ENCODE peak calls at places on chromosomes 13 and 19, in six cellular contexts. F is activated naive CD8-positive, alpha-beta T cell treated with anti-CD3 and anti-CD28 coated beads, Interleukin-2, amount 10 ng/mL, durations not matched to agents 7 days and 5 days; K is activated naive CD4-positive, alpha-beta T cell; G is T-helper 17 cell; T is midbrain; L is mucosa of gallbladder. B is an unnamed sample.

GRCh38 chr19:16289594-16289993 is 35.0 kb upstream of the KLF2 start:
- DNase-seq in F (no peak), K (no peak), G (no peak), T (no peak), L (no peak), B (no peak)

GRCh38 chr13:50990540-50991506 is 81.2 kb downstream of the RNASEH2B start:
- DNase-seq in F (no peak), K (no peak), G (no peak), T (no peak), L (peak; percentile 62), B (no peak)

GRCh38 chr19:18519962-18520847 is 1.7 kb downstream of the ELL start:
- DNase-seq in F (peak; percentile 68), K (peak; percentile 14), G (peak; percentile 39), T (no peak), L (peak; percentile 81), B (peak; percentile 40)

GRCh38 chr19:48745208-48745995 is 1.3 kb downstream of the IZUMO1 start:
- DNase-seq in F (no peak), K (no peak), G (no peak), T (peak; percentile 72), L (peak; percentile 61), B (peak; percentile 45)

GRCh38 chr13:106594986-106595385 is 27.0 kb upstream of the ARGLU1 start:
- DNase-seq in F (no peak), K (no peak), G (no peak), T (no peak), L (no peak), B (no peak)

GRCh38 chr13:84121456-84121855 is 239.2 kb upstream of the SLITRK1 start:
- DNase-seq in F (no peak), K (no peak), G (no peak), T (no peak), L (no peak), B (no peak)

GRCh38 chr13:26965976-26966375 is 205.4 kb upstream of the GPR12 start:
- DNase-seq in F (no peak), K (no peak), G (no peak), T (no peak), L (peak; percentile 34), B (no peak)

GRCh38 chr13:73059460-73060250 is 850 bp downstream of the KLF5 start:
- DNase-seq in F (peak; percentile 78), K (no peak), G (peak; percentile 44), T (no peak), L (no peak), B (peak; percentile 21)

GRCh38 chr13:62320731-62321130 is 905.1 kb upstream of the PCDH20 start:
- DNase-seq in F (no peak), K (no peak), G (no peak), T (no peak), L (no peak), B (no peak)

GRCh38 chr13:54004026-54004699 is 975.5 kb downstream of the OLFM4 start:
- DNase-seq in F (no peak), K (no peak), G (no peak), T (no peak), L (no peak), B (no peak)

GRCh38 chr19:13574933-13575332 is 68.7 kb upstream of the CACNA1A start:
- DNase-seq in F (no peak), K (no peak), G (no peak), T (no peak), L (no peak), B (no peak)

GRCh38 chr19:14059093-14059480 is 2.8 kb downstream of the PALM3 start:
- DNase-seq in F (peak; percentile 72), K (peak; percentile 15), G (peak; percentile 32), T (no peak), L (no peak), B (no peak)

GRCh38 chr13:33637978-33638743 is 179.8 kb upstream of the RFC3 start:
- DNase-seq in F (no peak), K (no peak), G (no peak), T (no peak), L (no peak), B (no peak)

GRCh38 chr19:11288349-11288748 is 7.6 kb upstream of the TSPAN16 start:
- DNase-seq in F (no peak), K (no peak), G (no peak), T (no peak), L (no peak), B (no peak)

GRCh38 chr13:97212540-97213146 is 9.5 kb upstream of the MBNL2 start:
- DNase-seq in F (no peak), K (no peak), G (no peak), T (peak; percentile 50), L (no peak), B (no peak)

GRCh38 chr13:39506559-39507390 is 96.2 kb downstream of the LHFPL6 start:
- DNase-seq in F (no peak), K (no peak), G (no peak), T (no peak), L (no peak), B (no peak)

GRCh38 chr13:31909889-31910551 is 121.6 kb upstream of the FRY start:
- DNase-seq in F (no peak), K (no peak), G (peak; percentile 26), T (peak; percentile 56), L (peak; percentile 63), B (peak; percentile 15)

GRCh38 chr19:28949535-28949934 is 263.4 kb downstream of the UQCRFS1 start:
- DNase-seq in F (no peak), K (no peak), G (no peak), T (no peak), L (no peak), B (no peak)

GRCh38 chr13:113749956-113750355 is 9.1 kb upstream of the TMEM255B start:
- DNase-seq in F (no peak), K (no peak), G (no peak), T (no peak), L (no peak), B (no peak)

GRCh38 chr13:112889351-112890290 is 79.4 kb upstream of the MCF2L start:
- DNase-seq in F (no peak), K (no peak), G (no peak), T (no peak), L (no peak), B (no peak)

GRCh38 chr13:72255908-72256307 is 388.9 kb upstream of the DACH1 start:
- DNase-seq in F (no peak), K (no peak), G (no peak), T (peak; percentile 19), L (peak; percentile 19), B (no peak)

B was measured in T follicular helper cell.